ENCODE peak calls at places on chromosomes 12 and 14, in seven cellular contexts. T is dorsolateral prefrontal cortex, Q is mucosa of descending colon, U is tibial artery, B is AG10803, X is left ventricle myocardium inferior, R is progenitor cell of endocrine pancreas. Z is an unnamed sample.

GRCh38 chr14:29805415-29806123 is 122.1 kb downstream of the PRKD1 start:
- DNase-seq in B (peak), Q (no peak), R (no peak), U (peak), T (no peak), X (peak), Z (no peak)

GRCh38 chr12:131938082-131938481 is 9.0 kb downstream of the PUS1 start:
- DNase-seq in U (no peak), X (no peak), Q (peak), T (no peak), B (no peak), R (no peak), Z (no peak)

GRCh38 chr14:50452285-50452684 is 55.6 kb upstream of the CDKL1 start:
- DNase-seq in X (no peak), Q (no peak), T (no peak), B (no peak), U (no peak), R (no peak), Z (no peak)

GRCh38 chr12:47343684-47344567 is 264.2 kb upstream of the AMIGO2 start:
- DNase-seq in R (no peak), B (peak), T (no peak), Q (no peak), X (no peak), U (no peak), Z (no peak)

GRCh38 chr12:54360717-54361456 is 3.4 kb downstream of the GPR84 start:
- DNase-seq in X (peak), R (peak), U (no peak), B (peak), Q (no peak), T (peak), Z (peak)

GRCh38 chr12:42422785-42423184 is 96.8 kb downstream of the PPHLN1 start:
- DNase-seq in R (no peak), T (no peak), X (no peak), B (no peak), U (no peak), Q (no peak), Z (no peak)

GRCh38 chr12:19994970-19995369 is 373.4 kb upstream of the PDE3A start:
- DNase-seq in X (no peak), B (no peak), U (no peak), T (no peak), R (no peak), Q (no peak), Z (no peak)

GRCh38 chr14:56494167-56494566 is 85.4 kb upstream of the TMEM260 start:
- DNase-seq in T (no peak), Q (no peak), B (no peak), R (no peak), U (no peak), X (no peak), Z (no peak)

GRCh38 chr12:120100630-120101029 is 15.9 kb downstream of the RAB35 start:
- DNase-seq in R (no peak), U (peak), T (peak), B (peak), X (peak), Q (no peak), Z (no peak)

GRCh38 chr12:50505945-50506344 is 1.2 kb downstream of the DIP2B start:
- DNase-seq in B (no peak), R (no peak), U (peak), X (no peak), Q (no peak), T (peak), Z (no peak)

GRCh38 chr12:47740536-47741339 is 15.4 kb upstream of the ENDOU start:
- DNase-seq in X (no peak), B (no peak), T (no peak), U (no peak), Q (peak), R (no peak), Z (no peak)

GRCh38 chr12:3227076-3227975 is 150.1 kb downstream of the TSPAN9 start:
- DNase-seq in Q (no peak), B (no peak), U (no peak), T (no peak), R (no peak), X (no peak), Z (no peak)

GRCh38 chr14:45807187-45807586 is 554.2 kb upstream of the MIS18BP1 start:
- DNase-seq in B (no peak), U (no peak), X (no peak), T (no peak), R (no peak), Q (no peak), Z (no peak)

GRCh38 chr12:104669851-104670337 is 213.1 kb downstream of the CHST11 start:
- DNase-seq in X (peak), U (peak), B (peak), Q (peak), T (no peak), R (no peak), Z (no peak)

GRCh38 chr12:56749364-56749763 is 2.8 kb downstream of the PRIM1 start:
- DNase-seq in R (no peak), U (no peak), B (no peak), X (no peak), Q (no peak), T (no peak), Z (no peak)

GRCh38 chr12:56749853-56750252 is 2.3 kb downstream of the PRIM1 start:
- DNase-seq in X (no peak), T (no peak), B (no peak), U (no peak), Q (no peak), R (no peak), Z (no peak)

GRCh38 chr12:56753566-56753965 is 1.4 kb upstream of the PRIM1 start:
- DNase-seq in T (no peak), R (no peak), B (no peak), X (no peak), Q (no peak), U (no peak), Z (no peak)

DNA sequence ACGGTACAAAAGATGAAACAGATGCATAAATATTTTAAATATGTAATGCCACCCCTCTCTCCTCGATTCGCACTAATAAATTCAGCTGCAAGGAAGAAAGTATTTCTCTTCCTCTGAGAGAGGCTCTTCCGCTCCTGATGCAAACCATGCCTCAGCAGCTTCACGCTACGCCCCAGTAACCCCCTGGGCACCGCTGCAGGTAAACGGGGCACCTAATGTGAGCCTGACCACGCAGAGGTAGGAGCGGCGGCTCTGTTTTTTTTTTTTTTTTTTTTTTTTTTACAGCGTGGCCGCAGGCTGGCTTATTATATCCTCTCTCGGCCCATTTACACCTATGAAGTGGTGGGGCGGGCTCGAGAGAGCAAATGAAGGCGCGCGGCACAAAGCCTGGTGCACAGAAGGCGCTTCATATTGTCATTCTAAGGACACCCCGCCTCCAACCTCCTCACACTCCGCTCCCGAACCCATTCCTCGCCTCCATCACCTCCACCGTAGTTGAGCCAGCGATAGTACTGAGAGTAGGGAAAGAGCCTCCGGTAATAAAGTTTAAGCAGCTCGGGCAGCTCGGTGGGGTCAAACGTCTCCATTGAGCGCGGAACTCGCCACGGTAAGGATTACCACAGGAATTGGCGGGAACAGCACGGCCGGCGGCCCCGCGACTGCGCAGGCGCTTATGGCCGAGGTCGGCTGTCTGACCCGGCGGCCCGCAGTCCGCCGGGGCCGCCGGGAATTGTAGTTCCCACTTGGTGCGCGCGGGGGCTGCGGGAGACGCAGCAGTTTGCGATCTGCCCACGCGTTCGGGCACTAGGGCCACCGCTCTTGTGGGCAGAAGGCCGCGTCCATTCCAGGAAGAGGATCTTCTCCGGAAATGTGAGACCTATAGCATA is at the start of gene PRIM1:
- DNase-seq in X (peak), B (peak), U (peak), Q (peak), T (peak), R (peak), Z (peak)
- TF ChIP-seq CTCF in X (peak), B (peak), U (peak), Q (no peak), T (peak), R (peak), Z (peak)

DNA sequence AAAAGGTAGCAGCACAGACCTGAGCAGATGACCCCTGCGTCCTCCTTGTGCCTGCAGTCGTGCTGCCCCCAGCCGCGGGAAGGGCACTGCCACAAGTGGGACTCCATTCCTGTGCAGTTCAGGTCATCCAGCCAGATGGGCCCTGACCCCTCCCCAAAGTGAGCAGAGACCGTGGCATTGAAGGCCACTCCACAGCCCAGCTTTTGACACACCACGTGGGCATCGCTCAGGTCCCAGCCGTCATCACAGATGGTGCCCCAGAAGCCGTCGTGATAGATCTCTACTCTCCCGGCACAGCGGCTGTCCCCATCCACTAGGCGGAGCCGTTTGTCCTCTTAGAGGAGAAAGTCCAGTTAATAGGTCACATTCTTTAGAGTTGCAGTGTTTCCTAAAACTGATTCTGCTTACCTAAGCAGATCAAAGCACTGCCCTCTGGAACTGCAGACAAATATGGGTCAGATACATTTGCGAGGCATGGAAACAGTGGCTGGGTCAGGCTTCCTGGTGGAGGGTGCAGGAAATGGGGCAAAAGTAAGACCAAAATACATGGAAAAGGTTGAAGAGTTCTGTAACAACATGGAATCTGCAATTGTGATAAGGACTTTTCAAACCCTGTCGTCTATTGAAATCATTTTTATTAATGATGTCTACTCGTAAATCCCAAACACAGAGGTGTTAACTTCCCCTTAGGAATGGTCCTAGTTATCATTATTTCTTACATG is 69.4 kb downstream of the CD163L1 start:
- DNase-seq in B (peak), U (peak), R (no peak), X (peak), Q (no peak), T (no peak), Z (no peak)
- TF ChIP-seq CTCF in B (peak), U (no peak), R (peak), X (peak), Q (no peak), T (no peak), Z (peak)

DNA sequence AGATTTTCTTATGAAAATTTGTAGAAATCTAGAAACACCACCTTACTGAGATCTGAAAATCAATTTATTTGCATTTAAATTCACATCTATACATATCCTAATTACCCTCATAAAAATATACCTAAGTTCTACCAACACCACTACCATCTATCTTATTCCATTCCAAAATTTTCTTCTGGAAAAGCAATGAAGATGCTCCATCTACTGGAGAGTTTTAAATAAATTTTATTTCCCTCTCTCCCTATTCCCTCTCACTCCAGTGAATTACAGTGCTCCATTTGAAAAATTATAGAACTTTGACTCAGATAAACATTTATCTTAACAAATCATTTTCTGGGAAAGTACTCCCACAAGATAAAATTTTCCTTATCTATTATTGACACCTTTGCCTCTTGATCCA is 2.3 kb upstream of the C14orf39 start:
- DNase-seq in B (no peak), Q (no peak), R (no peak), T (no peak), X (no peak), U (no peak), Z (no peak)
- TF ChIP-seq CTCF in B (peak), Q (no peak), R (peak), T (peak), X (no peak), U (no peak), Z (peak)

DNA sequence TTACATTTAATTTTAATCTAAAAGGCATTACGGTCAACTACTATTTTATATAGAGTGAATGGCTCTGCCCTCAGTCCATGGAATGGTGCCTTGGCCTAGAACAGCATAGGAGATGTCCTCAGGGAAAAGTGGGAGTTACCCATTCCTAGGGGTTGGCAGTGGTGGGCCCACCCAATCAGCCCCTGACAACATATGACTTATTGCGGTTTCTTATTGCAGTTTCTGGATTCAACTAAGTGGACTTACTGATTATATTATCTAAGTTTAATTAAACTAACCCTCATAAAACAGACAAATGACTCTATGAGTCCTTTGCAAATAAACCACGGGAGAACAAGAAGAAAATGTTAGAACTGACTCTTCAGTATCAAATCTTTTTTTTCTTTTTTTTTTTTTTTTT is 2.3 kb upstream of the PPP2R5E start:
- DNase-seq in X (no peak), R (no peak), B (no peak), U (no peak), Q (no peak), T (no peak), Z (no peak)
- TF ChIP-seq CTCF in X (no peak), R (no peak), B (no peak), U (no peak), Q (no peak), T (no peak), Z (no peak)

DNA sequence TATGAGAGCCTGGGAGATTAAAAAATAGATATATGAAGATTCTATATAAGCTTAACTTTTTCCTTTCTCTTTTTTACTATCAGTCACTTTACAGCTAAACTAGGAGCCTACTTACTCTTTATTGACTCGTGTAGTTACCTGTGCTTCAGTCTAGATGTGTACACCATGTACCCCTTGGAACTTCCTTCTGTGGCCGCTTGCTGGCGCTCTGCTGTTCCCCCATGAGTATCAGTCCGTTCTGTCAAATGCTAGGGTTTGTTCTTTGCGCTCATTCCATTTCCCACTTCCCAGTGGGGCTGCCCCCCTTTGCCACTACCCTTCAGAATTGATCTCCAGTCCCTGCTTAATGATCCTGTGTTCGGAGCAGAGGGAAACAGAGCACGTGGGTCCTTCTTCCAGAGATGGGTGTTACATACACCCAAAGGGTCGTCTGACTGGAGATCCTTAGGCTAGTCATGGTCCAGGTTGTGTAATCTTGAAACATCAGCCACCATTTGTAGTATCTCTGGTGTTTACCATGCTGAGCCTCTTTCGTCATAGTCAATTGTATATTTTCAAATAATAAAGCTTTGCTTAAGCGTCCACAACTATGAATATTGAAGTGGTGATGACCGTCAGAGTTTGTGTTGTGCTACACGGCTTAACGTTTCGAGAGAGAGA is 160.0 kb downstream of the FBXL14 start:
- DNase-seq in X (no peak), B (no peak), R (no peak), Q (no peak), U (no peak), T (no peak), Z (no peak)
- TF ChIP-seq CTCF in X (no peak), B (no peak), R (no peak), Q (no peak), U (no peak), T (no peak), Z (no peak)

DNA sequence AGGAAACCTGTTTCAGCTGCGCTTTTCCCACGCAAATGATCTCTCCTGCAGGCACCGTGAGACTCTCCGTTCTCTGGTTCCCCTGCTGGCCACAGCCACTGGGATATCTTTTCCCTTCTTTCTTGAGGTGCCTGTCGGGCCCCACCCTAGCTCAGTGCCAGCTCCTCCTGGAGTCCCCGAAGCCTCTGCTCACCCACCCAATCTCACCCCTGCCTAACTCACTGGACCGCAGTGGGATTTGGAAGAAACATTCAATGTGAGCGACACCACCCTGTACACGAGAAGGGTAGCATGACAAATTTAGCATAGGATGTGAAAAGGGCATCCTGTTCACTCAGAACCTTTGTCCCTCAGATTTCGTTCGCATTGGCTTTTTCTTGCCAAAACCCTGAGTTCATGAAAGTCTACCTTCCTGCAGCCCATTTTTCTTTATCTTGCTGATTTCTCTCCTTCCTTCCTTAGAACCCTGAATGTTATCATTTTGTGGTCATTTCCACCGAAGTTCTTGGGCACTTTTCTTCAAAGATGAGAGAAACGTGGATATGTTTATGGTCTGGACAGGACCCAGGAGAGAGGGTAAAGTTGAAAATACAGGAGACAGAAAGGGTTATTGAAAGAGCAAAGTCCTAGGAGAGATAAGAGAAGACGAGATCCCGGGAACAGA is 63.6 kb upstream of the ELK3 start:
- DNase-seq in Q (no peak), X (no peak), U (no peak), B (no peak), T (no peak), R (no peak), Z (no peak)
- TF ChIP-seq CTCF in Q (no peak), X (peak), U (no peak), B (no peak), T (no peak), R (no peak), Z (no peak)

Z was measured in neural crest cell.